ENCODE peak calls at places on chromosome 18, in five cellular contexts. One of them, this sample, is unnamed.

GRCh38 chr18:36610716-36611115 is 218.1 kb downstream of the TPGS2 start:
- ATAC-seq in right lobe of liver: no peak
- ATAC-seq in gastrocnemius medialis: no peak
- ATAC-seq in A549: no peak
- ATAC-seq in IMR-90: peak
- ATAC-seq in this sample: no peak

GRCh38 chr18:58025205-58025604 is 18.8 kb upstream of the NEDD4L start:
- ATAC-seq in right lobe of liver: no peak
- ATAC-seq in gastrocnemius medialis: no peak
- ATAC-seq in A549: no peak
- ATAC-seq in IMR-90: no peak
- ATAC-seq in this sample: no peak

GRCh38 chr18:55249572-55249971 is 290.3 kb upstream of the CCDC68 start:
- ATAC-seq in right lobe of liver: no peak
- ATAC-seq in gastrocnemius medialis: no peak
- ATAC-seq in A549: no peak
- ATAC-seq in IMR-90: no peak
- ATAC-seq in this sample: no peak

GRCh38 chr18:63148449-63149199 is 170.9 kb downstream of the BCL2 start:
- ATAC-seq in right lobe of liver: peak
- ATAC-seq in gastrocnemius medialis: peak
- ATAC-seq in A549: no peak
- ATAC-seq in IMR-90: no peak
- ATAC-seq in this sample: peak

GRCh38 chr18:74692367-74693013 is 94.8 kb downstream of the ZNF407 start:
- ATAC-seq in right lobe of liver: no peak
- ATAC-seq in gastrocnemius medialis: no peak
- ATAC-seq in A549: no peak
- ATAC-seq in IMR-90: no peak
- ATAC-seq in this sample: no peak

GRCh38 chr18:6257950-6258349 is 156.8 kb downstream of the L3MBTL4 start:
- ATAC-seq in right lobe of liver: no peak
- ATAC-seq in gastrocnemius medialis: no peak
- ATAC-seq in A549: no peak
- ATAC-seq in IMR-90: no peak
- ATAC-seq in this sample: no peak

GRCh38 chr18:43661570-43661969 is 384.3 kb upstream of the SYT4 start:
- ATAC-seq in right lobe of liver: peak
- ATAC-seq in gastrocnemius medialis: no peak
- ATAC-seq in A549: no peak
- ATAC-seq in IMR-90: peak
- ATAC-seq in this sample: no peak

GRCh38 chr18:11163668-11164067 is 14.3 kb upstream of the PIEZO2 start:
- ATAC-seq in right lobe of liver: peak
- ATAC-seq in gastrocnemius medialis: no peak
- ATAC-seq in A549: peak
- ATAC-seq in IMR-90: peak
- ATAC-seq in this sample: peak

GRCh38 chr18:78526923-78527775 is 452.5 kb upstream of the SALL3 start:
- ATAC-seq in right lobe of liver: no peak
- ATAC-seq in gastrocnemius medialis: no peak
- ATAC-seq in A549: no peak
- ATAC-seq in IMR-90: no peak
- ATAC-seq in this sample: no peak

GRCh38 chr18:22177496-22177866 is 8.1 kb downstream of the GATA6 start:
- ATAC-seq in right lobe of liver: no peak
- ATAC-seq in gastrocnemius medialis: no peak
- ATAC-seq in A549: no peak
- ATAC-seq in IMR-90: no peak
- ATAC-seq in this sample: no peak

GRCh38 chr18:10410472-10411300 is 43.7 kb upstream of the APCDD1 start:
- ATAC-seq in right lobe of liver: no peak
- ATAC-seq in gastrocnemius medialis: no peak
- ATAC-seq in A549: no peak
- ATAC-seq in IMR-90: no peak
- ATAC-seq in this sample: no peak

GRCh38 chr18:46334200-46334553 is 230.0 kb downstream of the HAUS1 start:
- ATAC-seq in right lobe of liver: no peak
- ATAC-seq in gastrocnemius medialis: peak
- ATAC-seq in A549: peak
- ATAC-seq in IMR-90: peak
- ATAC-seq in this sample: peak

GRCh38 chr18:8003878-8004675 is 437.0 kb downstream of the PTPRM start:
- ATAC-seq in right lobe of liver: no peak
- ATAC-seq in gastrocnemius medialis: no peak
- ATAC-seq in A549: no peak
- ATAC-seq in IMR-90: peak
- ATAC-seq in this sample: no peak

GRCh38 chr18:36440614-36441013 is 143.1 kb downstream of the FHOD3 start:
- ATAC-seq in right lobe of liver: no peak
- ATAC-seq in gastrocnemius medialis: no peak
- ATAC-seq in A549: no peak
- ATAC-seq in IMR-90: peak
- ATAC-seq in this sample: peak

GRCh38 chr18:10368456-10369453 is 85.7 kb upstream of the APCDD1 start:
- ATAC-seq in right lobe of liver: no peak
- ATAC-seq in gastrocnemius medialis: no peak
- ATAC-seq in A549: no peak
- ATAC-seq in IMR-90: peak
- ATAC-seq in this sample: no peak

GRCh38 chr18:12012697-12013096 is 31.4 kb downstream of the IMPA2 start:
- ATAC-seq in right lobe of liver: no peak
- ATAC-seq in gastrocnemius medialis: no peak
- ATAC-seq in A549: no peak
- ATAC-seq in IMR-90: no peak
- ATAC-seq in this sample: no peak

GRCh38 chr18:3283908-3284307 is 22.0 kb downstream of the MYL12B start:
- ATAC-seq in right lobe of liver: no peak
- ATAC-seq in gastrocnemius medialis: no peak
- ATAC-seq in A549: no peak
- ATAC-seq in IMR-90: no peak
- ATAC-seq in this sample: no peak

GRCh38 chr18:6633370-6633769 is 96.1 kb upstream of the ARHGAP28 start:
- ATAC-seq in right lobe of liver: no peak
- ATAC-seq in gastrocnemius medialis: no peak
- ATAC-seq in A549: no peak
- ATAC-seq in IMR-90: no peak
- ATAC-seq in this sample: no peak

GRCh38 chr18:30376515-30376914 is 666.0 kb downstream of the DSC3 start:
- ATAC-seq in right lobe of liver: no peak
- ATAC-seq in gastrocnemius medialis: no peak
- ATAC-seq in A549: no peak
- ATAC-seq in IMR-90: no peak
- ATAC-seq in this sample: no peak

GRCh38 chr18:68833756-68834155 is 35.9 kb downstream of the CCDC102B start:
- ATAC-seq in right lobe of liver: no peak
- ATAC-seq in gastrocnemius medialis: no peak
- ATAC-seq in A549: no peak
- ATAC-seq in IMR-90: no peak
- ATAC-seq in this sample: no peak

GRCh38 chr18:68841301-68841700 is 43.4 kb downstream of the CCDC102B start:
- ATAC-seq in right lobe of liver: no peak
- ATAC-seq in gastrocnemius medialis: no peak
- ATAC-seq in A549: no peak
- ATAC-seq in IMR-90: peak
- ATAC-seq in this sample: no peak

GRCh38 chr18:68840554-68841263 is 42.8 kb downstream of the CCDC102B start:
- ATAC-seq in right lobe of liver: peak
- ATAC-seq in gastrocnemius medialis: peak
- ATAC-seq in A549: peak
- ATAC-seq in IMR-90: peak
- ATAC-seq in this sample: peak

GRCh38 chr18:68839701-68840100 is 41.8 kb downstream of the CCDC102B start:
- ATAC-seq in right lobe of liver: no peak
- ATAC-seq in gastrocnemius medialis: no peak
- ATAC-seq in A549: no peak
- ATAC-seq in IMR-90: no peak
- ATAC-seq in this sample: no peak

DNA sequence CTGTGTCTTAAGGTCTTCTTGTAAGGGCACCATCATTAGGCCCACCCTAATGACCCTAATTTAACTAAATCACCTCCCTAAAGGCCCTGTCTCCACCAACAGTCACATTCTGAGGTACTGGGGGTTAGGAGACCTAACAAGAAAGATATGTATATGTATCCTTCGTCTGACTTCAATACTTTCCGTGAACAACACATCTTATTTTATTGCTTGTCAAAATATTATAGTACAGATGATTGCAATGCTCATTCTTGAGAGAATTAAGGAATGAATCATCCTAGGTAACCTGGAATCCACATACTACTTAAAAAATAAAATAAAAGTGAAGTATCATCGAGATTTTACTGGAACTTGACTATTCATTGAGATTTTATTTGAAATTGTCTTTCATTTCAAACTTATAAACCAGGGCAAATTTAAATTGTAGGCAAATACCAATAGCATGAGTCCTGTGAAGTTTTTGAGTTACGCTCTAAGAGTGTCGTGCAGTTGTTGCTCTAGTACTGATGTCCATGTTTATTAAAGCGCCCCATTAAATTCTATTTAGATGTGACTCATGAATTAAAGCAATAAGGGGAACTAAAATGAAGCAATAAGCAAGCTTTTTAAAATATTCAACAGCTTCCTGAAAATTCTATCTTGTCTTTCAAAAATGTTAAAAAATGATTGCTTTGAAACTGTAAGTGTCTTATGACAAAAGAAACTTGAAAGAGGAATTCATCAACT is 39.9 kb downstream of the CCDC102B start:
- ATAC-seq in right lobe of liver: no peak
- ATAC-seq in gastrocnemius medialis: no peak
- ATAC-seq in A549: no peak
- ATAC-seq in IMR-90: peak
- ATAC-seq in this sample: peak
- TF ChIP-seq POLR2A in right lobe of liver: no peak
- TF ChIP-seq POLR2A in gastrocnemius medialis: no peak
- TF ChIP-seq POLR2A in A549: no peak
- TF ChIP-seq POLR2A in IMR-90: no peak
- TF ChIP-seq POLR2A in this sample: no peak

DNA sequence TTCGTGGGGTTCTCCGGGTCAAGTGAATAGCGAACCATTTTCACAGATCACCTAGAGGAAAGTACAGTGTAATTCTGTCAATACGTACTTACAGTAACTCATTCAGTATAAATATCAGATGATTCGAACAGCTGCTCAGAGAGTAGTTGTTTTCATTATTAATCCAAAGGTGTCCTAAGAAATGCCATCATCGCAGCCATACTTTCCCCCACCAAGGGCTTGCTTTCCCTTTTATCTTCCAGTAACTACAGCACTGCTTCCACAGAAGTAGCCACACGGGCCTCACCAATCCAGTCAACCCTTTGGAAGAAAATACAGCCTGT is 4.5 kb upstream of the C18orf32 start:
- ATAC-seq in right lobe of liver: no peak
- ATAC-seq in gastrocnemius medialis: no peak
- ATAC-seq in A549: no peak
- ATAC-seq in IMR-90: no peak
- ATAC-seq in this sample: no peak
- H3K4me3 ChIP-seq in right lobe of liver: peak
- H3K4me3 ChIP-seq in gastrocnemius medialis: peak
- H3K4me3 ChIP-seq in A549: peak
- H3K4me3 ChIP-seq in IMR-90: peak
- H3K4me3 ChIP-seq in this sample: peak

GRCh38 chr18:49761771-49762170 is 51.6 kb downstream of the ACAA2 start:
- ATAC-seq in right lobe of liver: no peak
- ATAC-seq in gastrocnemius medialis: no peak
- ATAC-seq in A549: no peak
- ATAC-seq in IMR-90: no peak
- ATAC-seq in this sample: no peak
- TF ChIP-seq POLR2A in right lobe of liver: no peak
- TF ChIP-seq POLR2A in gastrocnemius medialis: no peak
- TF ChIP-seq POLR2A in A549: no peak
- TF ChIP-seq POLR2A in IMR-90: no peak
- TF ChIP-seq POLR2A in this sample: no peak

GRCh38 chr18:59271606-59272220 is 1.5 kb downstream of the RAX start:
- ATAC-seq in right lobe of liver: no peak
- ATAC-seq in gastrocnemius medialis: no peak
- ATAC-seq in A549: no peak
- ATAC-seq in IMR-90: no peak
- ATAC-seq in this sample: no peak
- H3K4me3 ChIP-seq in right lobe of liver: no peak
- H3K4me3 ChIP-seq in gastrocnemius medialis: no peak
- H3K4me3 ChIP-seq in A549: no peak
- H3K4me3 ChIP-seq in IMR-90: no peak
- H3K4me3 ChIP-seq in this sample: no peak

DNA sequence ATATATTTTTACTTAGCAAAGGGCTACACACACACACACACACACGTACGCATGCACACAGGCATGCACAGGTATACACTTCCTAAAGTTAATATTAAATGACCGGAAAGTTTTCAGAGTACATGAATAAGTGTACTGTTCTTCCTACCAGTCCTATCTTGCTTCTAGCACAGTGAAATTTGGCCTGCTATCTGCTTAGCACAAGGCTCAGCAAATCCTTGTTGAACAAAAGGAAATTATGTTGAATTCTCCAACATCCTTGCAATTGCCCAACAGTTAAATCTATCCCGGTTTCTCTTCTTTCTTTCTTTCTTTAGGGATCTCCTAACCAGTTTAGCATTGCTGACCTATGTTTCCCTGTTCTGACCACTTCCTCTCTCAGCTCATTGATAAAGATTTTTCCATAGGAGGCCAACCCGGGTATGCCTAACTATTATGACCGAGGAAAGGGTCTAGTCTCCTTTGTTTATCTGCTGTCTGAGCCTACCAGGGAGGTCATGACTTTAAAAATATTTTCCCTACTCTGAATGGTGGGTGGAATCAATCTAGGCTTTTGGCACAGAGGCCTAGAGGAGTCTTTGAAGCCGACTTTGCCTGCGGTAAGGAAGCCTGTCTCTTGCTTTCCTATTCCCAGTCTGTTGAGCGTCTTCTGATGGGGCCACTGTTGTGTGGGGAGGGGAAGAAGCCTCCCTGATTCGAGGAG is 400.7 kb downstream of the HRH4 start:
- ATAC-seq in right lobe of liver: no peak
- ATAC-seq in gastrocnemius medialis: no peak
- ATAC-seq in A549: no peak
- ATAC-seq in IMR-90: peak
- ATAC-seq in this sample: no peak
- TF ChIP-seq POLR2A in right lobe of liver: no peak
- TF ChIP-seq POLR2A in gastrocnemius medialis: no peak
- TF ChIP-seq POLR2A in A549: no peak
- TF ChIP-seq POLR2A in IMR-90: no peak
- TF ChIP-seq POLR2A in this sample: no peak

DNA sequence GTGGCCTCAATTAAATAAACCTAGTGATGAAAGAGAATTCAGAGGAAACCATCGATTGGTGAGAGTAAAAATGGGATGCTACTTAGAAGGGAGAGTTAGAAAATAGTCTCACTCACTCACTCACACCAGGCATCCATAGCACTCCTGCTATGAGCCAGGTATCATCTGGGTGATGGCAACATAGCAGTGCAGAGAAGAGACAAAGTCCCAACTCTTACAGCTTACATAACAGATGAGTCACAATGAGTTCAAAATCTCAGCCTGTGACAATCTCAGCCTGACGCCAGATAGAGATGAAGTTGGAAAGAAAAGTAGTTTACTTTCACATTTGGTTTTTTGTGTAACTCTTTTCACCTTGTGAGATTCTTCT is 55.4 kb upstream of the THOC1 start:
- ATAC-seq in right lobe of liver: peak
- ATAC-seq in gastrocnemius medialis: peak
- ATAC-seq in A549: peak
- ATAC-seq in IMR-90: no peak
- ATAC-seq in this sample: peak
- H3K4me3 ChIP-seq in right lobe of liver: no peak
- H3K4me3 ChIP-seq in gastrocnemius medialis: no peak
- H3K4me3 ChIP-seq in A549: no peak
- H3K4me3 ChIP-seq in IMR-90: no peak
- H3K4me3 ChIP-seq in this sample: no peak